ENCODE peak calls at places on chromosome 19, in nine cellular contexts. H, B, V, L, P, N, E, O and M are unnamed samples.

GRCh38 chr19:49340069-49340864 is 5.1 kb downstream of the CD37 start:
- DNase-seq in H (no peak), B (no peak), V (peak; percentile 64), L (no peak), P (no peak), N (no peak), E (peak; percentile 35), O (no peak), M (peak; percentile 73)

GRCh38 chr19:507286-508203 is at the start of gene TPGS1:
- DNase-seq in H (peak; percentile 75), B (peak; percentile 81), V (peak; percentile 100), L (peak; percentile 98), P (peak; percentile 20), N (peak; percentile 65), E (peak; percentile 100), O (peak; percentile 76), M (peak; percentile 95)

GRCh38 chr19:51799311-51799997 is 4.5 kb downstream of the FPR3 start:
- DNase-seq in H (peak; percentile 98), B (peak; percentile 66), V (peak; percentile 96), L (peak; percentile 41), P (no peak), N (peak; percentile 100), E (peak; percentile 99), O (no peak), M (no peak)

GRCh38 chr19:35887197-35887596 is 13.1 kb downstream of the NFKBID start:
- DNase-seq in H (no peak), B (no peak), V (no peak), L (no peak), P (no peak), N (no peak), E (no peak), O (no peak), M (no peak)

GRCh38 chr19:7450243-7451223 is 38.3 kb downstream of the PEX11G start:
- DNase-seq in H (peak; percentile 29), B (peak; percentile 34), V (peak; percentile 42), L (no peak), P (no peak), N (peak; percentile 31), E (peak; percentile 44), O (no peak), M (peak; percentile 70)

GRCh38 chr19:29645911-29646310 is 19.4 kb upstream of the PLEKHF1 start:
- DNase-seq in H (peak; percentile 57), B (no peak), V (no peak), L (no peak), P (no peak), N (peak; percentile 83), E (no peak), O (no peak), M (no peak)

GRCh38 chr19:45501730-45502014 is 3.4 kb downstream of the PPM1N start:
- DNase-seq in H (no peak), B (no peak), V (no peak), L (no peak), P (no peak), N (no peak), E (no peak), O (no peak), M (no peak)

GRCh38 chr19:21677696-21678418 is 89.5 kb downstream of the ZNF100 start:
- DNase-seq in H (no peak), B (no peak), V (no peak), L (no peak), P (no peak), N (no peak), E (no peak), O (no peak), M (no peak)

GRCh38 chr19:55238030-55238429 is 9.5 kb upstream of the TMEM86B start:
- DNase-seq in H (no peak), B (no peak), V (no peak), L (no peak), P (no peak), N (no peak), E (no peak), O (no peak), M (no peak)

GRCh38 chr19:12783849-12784393 is 7.4 kb upstream of the JUNB start:
- DNase-seq in H (peak; percentile 47), B (no peak), V (peak; percentile 63), L (no peak), P (no peak), N (no peak), E (peak; percentile 36), O (no peak), M (no peak)

GRCh38 chr19:48968179-48968661 is 3.1 kb downstream of the FTL start:
- DNase-seq in H (peak; percentile 40), B (no peak), V (no peak), L (no peak), P (no peak), N (peak; percentile 76), E (no peak), O (no peak), M (no peak)

GRCh38 chr19:4297901-4298771 is 4.1 kb downstream of the TMIGD2 start:
- DNase-seq in H (no peak), B (no peak), V (no peak), L (no peak), P (no peak), N (no peak), E (no peak), O (no peak), M (no peak)

GRCh38 chr19:38850976-38851621 is 1.3 kb upstream of the HNRNPL start:
- DNase-seq in H (no peak), B (peak; percentile 39), V (peak; percentile 14), L (no peak), P (no peak), N (no peak), E (no peak), O (peak; percentile 18), M (peak; percentile 77)